ENCODE peak calls at places on chromosomes 1 and 21, in five cellular contexts. One of them, this sample, is unnamed.

GRCh38 chr21:45870421-45870820 is 111.1 kb upstream of the COL6A1 start:
- DNase-seq in mesothelial cell of epicardium: no peak
- DNase-seq in body of pancreas: no peak
- DNase-seq in GM03348: no peak
- DNase-seq in Calu3: no peak
- DNase-seq in this sample: no peak

GRCh38 chr1:89907669-89908293 is 86.9 kb downstream of the LRRC8D start:
- DNase-seq in body of pancreas: no peak
- DNase-seq in mesothelial cell of epicardium: no peak
- DNase-seq in Calu3: no peak
- DNase-seq in GM03348: peak
- DNase-seq in this sample: no peak

GRCh38 chr1:228902781-228903572 is 167.7 kb downstream of the RHOU start:
- DNase-seq in Calu3: peak
- DNase-seq in mesothelial cell of epicardium: no peak
- DNase-seq in body of pancreas: peak
- DNase-seq in GM03348: peak
- DNase-seq in this sample: peak

GRCh38 chr1:235142991-235143390 is 14.4 kb upstream of the TOMM20 start:
- DNase-seq in mesothelial cell of epicardium: no peak
- DNase-seq in GM03348: no peak
- DNase-seq in Calu3: no peak
- DNase-seq in body of pancreas: no peak
- DNase-seq in this sample: no peak

GRCh38 chr1:231493421-231494185 is 34.9 kb upstream of the TSNAX start:
- DNase-seq in body of pancreas: no peak
- DNase-seq in Calu3: no peak
- DNase-seq in mesothelial cell of epicardium: no peak
- DNase-seq in GM03348: no peak
- DNase-seq in this sample: no peak

GRCh38 chr1:42982641-42983040 is 24.0 kb upstream of the SLC2A1 start:
- DNase-seq in mesothelial cell of epicardium: no peak
- DNase-seq in body of pancreas: no peak
- DNase-seq in Calu3: no peak
- DNase-seq in GM03348: no peak
- DNase-seq in this sample: no peak

GRCh38 chr1:117561071-117561470 is 44.8 kb upstream of the TENT5C start:
- DNase-seq in Calu3: no peak
- DNase-seq in mesothelial cell of epicardium: no peak
- DNase-seq in GM03348: no peak
- DNase-seq in body of pancreas: no peak
- DNase-seq in this sample: no peak

GRCh38 chr1:60488857-60489256 is 415.3 kb upstream of the C1orf87 start:
- DNase-seq in GM03348: no peak
- DNase-seq in mesothelial cell of epicardium: no peak
- DNase-seq in Calu3: no peak
- DNase-seq in body of pancreas: peak
- DNase-seq in this sample: no peak

GRCh38 chr1:183278736-183279591 is 92.9 kb downstream of the LAMC2 start:
- DNase-seq in mesothelial cell of epicardium: no peak
- DNase-seq in Calu3: no peak
- DNase-seq in GM03348: peak
- DNase-seq in body of pancreas: no peak
- DNase-seq in this sample: no peak

GRCh38 chr21:38702196-38702595 is 103.5 kb upstream of the ETS2 start:
- DNase-seq in body of pancreas: no peak
- DNase-seq in Calu3: no peak
- DNase-seq in GM03348: no peak
- DNase-seq in mesothelial cell of epicardium: no peak
- DNase-seq in this sample: no peak

GRCh38 chr1:12580054-12580887 is 37.7 kb downstream of the DHRS3 start:
- DNase-seq in GM03348: peak
- DNase-seq in Calu3: no peak
- DNase-seq in mesothelial cell of epicardium: no peak
- DNase-seq in body of pancreas: no peak
- DNase-seq in this sample: peak

GRCh38 chr21:36097427-36098230 is 27.8 kb downstream of the CBR1 start:
- DNase-seq in Calu3: no peak
- DNase-seq in GM03348: no peak
- DNase-seq in mesothelial cell of epicardium: no peak
- DNase-seq in body of pancreas: no peak
- DNase-seq in this sample: no peak